ENCODE peak calls at places on chromosomes 11 and 22, in eight cellular contexts. F is amygdala; R is mucosa of descending colon; B is stimulated activated CD4-positive, alpha-beta T cell treated with anti-CD3 and anti-CD28 coated beads, Interleukin-4, amount 100 ng/mL, for 4 hours; W is HTR-8/SVneo; S is HCT116; A is retinal pigment epithelial cell; N is A549. J is an unnamed sample.

GRCh38 chr11:11243790-11244469 is 109.1 kb downstream of the CSNK2A3 start:
- DNase-seq in R (peak), N (no peak), S (no peak), F (no peak), B (peak), A (peak), W (peak), J (peak)

GRCh38 chr11:126843096-126843495 is 157.5 kb downstream of the KIRREL3 start:
- DNase-seq in R (no peak), A (no peak), N (no peak), F (no peak), W (no peak), B (no peak), S (no peak), J (no peak)

GRCh38 chr11:29343465-29344333 is 673.1 kb downstream of the KCNA4 start:
- DNase-seq in W (peak), N (peak), B (no peak), A (peak), F (peak), S (peak), R (peak), J (peak)

GRCh38 chr11:65316979-65317786 is 2.5 kb downstream of the CDC42EP2 start:
- DNase-seq in W (peak), A (no peak), N (peak), B (no peak), R (peak), S (peak), F (no peak), J (peak)

GRCh38 chr11:90330632-90331031 is 107.8 kb upstream of the CHORDC1 start:
- DNase-seq in F (no peak), N (no peak), W (no peak), R (no peak), A (no peak), S (no peak), B (no peak), J (peak)

GRCh38 chr11:73972187-73972586 is 10.5 kb downstream of the UCP2 start:
- DNase-seq in F (no peak), W (no peak), R (no peak), B (no peak), S (no peak), N (no peak), A (no peak), J (no peak)

GRCh38 chr11:44831605-44832394 is 105.0 kb downstream of the TSPAN18 start:
- DNase-seq in R (no peak), S (no peak), N (no peak), W (no peak), F (no peak), B (no peak), A (no peak), J (no peak)

GRCh38 chr22:20080776-20081654 is 974 bp downstream of the DGCR8 start:
- DNase-seq in A (no peak), N (peak), R (peak), B (no peak), F (no peak), S (no peak), W (peak), J (peak)

GRCh38 chr22:36911887-36912661 is 1.4 kb upstream of the CSF2RB start:
- DNase-seq in F (no peak), N (no peak), W (no peak), R (no peak), A (no peak), S (no peak), B (no peak), J (no peak)

GRCh38 chr11:111417766-111418435 is 38.8 kb upstream of the POU2AF1 start:
- DNase-seq in R (peak), S (no peak), F (no peak), N (no peak), W (no peak), A (no peak), B (no peak), J (no peak)

GRCh38 chr11:117906710-117907109 is 22.5 kb downstream of the TMPRSS13 start:
- DNase-seq in N (no peak), W (no peak), F (no peak), B (no peak), S (no peak), A (no peak), R (no peak), J (peak)

GRCh38 chr11:103700605-103701004 is 335.8 kb upstream of the DDI1 start:
- DNase-seq in F (no peak), W (no peak), A (peak), B (no peak), N (peak), S (no peak), R (no peak), J (peak)

GRCh38 chr11:62413060-62413696 is 5.7 kb upstream of the SCGB1A1 start:
- DNase-seq in A (no peak), N (no peak), R (no peak), S (no peak), B (no peak), W (no peak), F (no peak), J (no peak)